ENCODE peak calls at places on chromosome 20, in seven cellular contexts. A is hepatic stellate cell; E is esophagus squamous epithelium; R is stimulated activated CD8-positive, alpha-beta memory T cell treated with anti-CD3 and anti-CD28 coated beads, Interleukin-4, amount 100 ng/mL, for 24 hours; Z is H1; H is EH; B is ovary. J is an unnamed sample.

GRCh38 chr20:34337544-34337943 is 25.5 kb upstream of the ITCH start:
- DNase-seq in A (no peak), E (no peak), R (no peak), Z (no peak), H (no peak), B (no peak), J (no peak)

GRCh38 chr20:23331951-23332350 is 18.6 kb upstream of the NXT1 start:
- DNase-seq in A (no peak), E (no peak), R (no peak), Z (no peak), H (no peak), B (no peak), J (peak)

GRCh38 chr20:63475209-63475608 is 2.8 kb upstream of the KCNQ2 start:
- DNase-seq in A (peak), E (no peak), R (no peak), Z (no peak), H (peak), B (no peak), J (peak)

GRCh38 chr20:8914421-8914820 is 154.5 kb upstream of the PLCB4 start:
- DNase-seq in A (no peak), E (no peak), R (no peak), Z (no peak), H (no peak), B (no peak), J (no peak)

GRCh38 chr20:62042025-62042820 is 23.5 kb downstream of the TAF4 start:
- DNase-seq in A (no peak), E (no peak), R (no peak), Z (no peak), H (no peak), B (peak), J (no peak)

GRCh38 chr20:14991023-14991422 is 653.6 kb upstream of the FLRT3 start:
- DNase-seq in A (no peak), E (no peak), R (no peak), Z (no peak), H (peak), B (no peak), J (peak)

GRCh38 chr20:35508493-35509218 is 20.8 kb downstream of the C20orf173 start:
- DNase-seq in A (no peak), E (no peak), R (no peak), Z (no peak), H (no peak), B (no peak), J (no peak)

GRCh38 chr20:611047-611842 is 1.1 kb upstream of the TCF15 start:
- DNase-seq in A (no peak), E (no peak), R (no peak), Z (no peak), H (no peak), B (no peak), J (no peak)

GRCh38 chr20:41035207-41035606 is 6.6 kb downstream of the TOP1 start:
- DNase-seq in A (no peak), E (no peak), R (no peak), Z (no peak), H (no peak), B (no peak), J (no peak)

GRCh38 chr20:33145521-33145920 is 22.4 kb upstream of the BPIFA2 start:
- DNase-seq in A (no peak), E (no peak), R (no peak), Z (no peak), H (no peak), B (no peak), J (no peak)

GRCh38 chr20:48295966-48296421 is 510.7 kb upstream of the SULF2 start:
- DNase-seq in A (peak), E (no peak), R (no peak), Z (peak), H (peak), B (no peak), J (peak)

GRCh38 chr20:38383147-38383546 is 36.9 kb downstream of the LBP start:
- DNase-seq in A (no peak), E (no peak), R (no peak), Z (no peak), H (no peak), B (no peak), J (no peak)

GRCh38 chr20:24998631-24999445 is 6.3 kb upstream of the APMAP start:
- DNase-seq in A (no peak), E (no peak), R (no peak), Z (no peak), H (peak), B (no peak), J (no peak)

GRCh38 chr20:37968726-37969401 is 64.4 kb downstream of the TTI1 start:
- DNase-seq in A (no peak), E (no peak), R (no peak), Z (no peak), H (peak), B (no peak), J (peak)

GRCh38 chr20:9613871-9614270 is 99.5 kb downstream of the LAMP5 start:
- DNase-seq in A (no peak), E (no peak), R (no peak), Z (no peak), H (peak), B (no peak), J (no peak)

GRCh38 chr20:19205999-19206398 is 6.4 kb upstream of the SLC24A3 start:
- DNase-seq in A (peak), E (no peak), R (peak), Z (no peak), H (peak), B (peak), J (peak)

GRCh38 chr20:13644010-13644409 is 5.3 kb upstream of the TASP1 start:
- DNase-seq in A (no peak), E (no peak), R (no peak), Z (no peak), H (peak), B (no peak), J (peak)

GRCh38 chr20:13009682-13010406 is 1.1 kb downstream of the SPTLC3 start:
- DNase-seq in A (peak), E (no peak), R (no peak), Z (no peak), H (peak), B (peak), J (peak)

GRCh38 chr20:44187054-44187762 is at the start of gene JPH2:
- DNase-seq in A (peak), E (no peak), R (no peak), Z (no peak), H (peak), B (peak), J (peak)

GRCh38 chr20:51871943-51872342 is 69.6 kb upstream of the SALL4 start:
- DNase-seq in A (no peak), E (no peak), R (no peak), Z (no peak), H (no peak), B (no peak), J (no peak)

GRCh38 chr20:1302578-1303541 is 26.1 kb downstream of the SDCBP2 start:
- DNase-seq in A (no peak), E (no peak), R (no peak), Z (no peak), H (no peak), B (no peak), J (no peak)

GRCh38 chr20:7085448-7085847 is 318.0 kb downstream of the BMP2 start:
- DNase-seq in A (no peak), E (no peak), R (no peak), Z (no peak), H (no peak), B (no peak), J (peak)

GRCh38 chr20:1083431-1084080 is 34.8 kb upstream of the PSMF1 start:
- DNase-seq in A (no peak), E (no peak), R (no peak), Z (no peak), H (no peak), B (no peak), J (peak)

GRCh38 chr20:45359069-45359405 is 3.9 kb upstream of the SYS1 start:
- DNase-seq in A (no peak), E (no peak), R (no peak), Z (no peak), H (peak), B (no peak), J (peak)

GRCh38 chr20:62900692-62901584 is 25.4 kb downstream of the DIDO1 start:
- DNase-seq in A (no peak), E (no peak), R (no peak), Z (no peak), H (no peak), B (no peak), J (no peak)

GRCh38 chr20:47843886-47844567 is 58.7 kb upstream of the SULF2 start:
- DNase-seq in A (no peak), E (no peak), R (no peak), Z (no peak), H (no peak), B (no peak), J (no peak)

GRCh38 chr20:24746351-24746685 is 202.8 kb upstream of the CST7 start:
- DNase-seq in A (no peak), E (no peak), R (no peak), Z (no peak), H (no peak), B (no peak), J (no peak)

GRCh38 chr20:31566658-31567379 is 38.3 kb upstream of the ID1 start:
- DNase-seq in A (no peak), E (no peak), R (no peak), Z (no peak), H (no peak), B (no peak), J (no peak)

GRCh38 chr20:45041464-45042337 is 59.2 kb downstream of the KCNS1 start:
- DNase-seq in A (no peak), E (no peak), R (no peak), Z (no peak), H (peak), B (no peak), J (peak)

GRCh38 chr20:53655909-53656652 is 62.4 kb upstream of the ZNF217 start:
- DNase-seq in A (no peak), E (no peak), R (no peak), Z (no peak), H (peak), B (no peak), J (peak)

GRCh38 chr20:58112017-58112781 is 116.3 kb downstream of the ANKRD60 start:
- DNase-seq in A (peak), E (no peak), R (no peak), Z (no peak), H (peak), B (no peak), J (peak)

GRCh38 chr20:47003223-47003622 is 108.6 kb downstream of the EYA2 start:
- DNase-seq in A (no peak), E (no peak), R (no peak), Z (no peak), H (no peak), B (no peak), J (no peak)

GRCh38 chr20:59577037-59577808 is 27.1 kb upstream of the PHACTR3 start:
- DNase-seq in A (no peak), E (no peak), R (no peak), Z (no peak), H (no peak), B (no peak), J (no peak)

GRCh38 chr20:13455713-13456112 is 183.0 kb downstream of the TASP1 start:
- DNase-seq in A (no peak), E (no peak), R (no peak), Z (no peak), H (peak), B (no peak), J (peak)

GRCh38 chr20:1854246-1854645 is 41.0 kb upstream of the SIRPA start:
- DNase-seq in A (no peak), E (no peak), R (no peak), Z (no peak), H (no peak), B (no peak), J (no peak)

J was measured in iris pigment epithelial cell.